ENCODE peak calls at places on chromosome 3, in nine cellular contexts. P, R, U, D, N, O, J, Z and E are unnamed samples. For H3K4me1, the result is how much of the 10 kb centered on the place peaks cover.

GRCh38 chr3:111923095-111923771 is 55.6 kb upstream of the ABHD10 start:
- DNase-seq in D (no peak), O (no peak), U (no peak), J (peak), R (no peak), Z (no peak), N (no peak), P (no peak), E (no peak)

GRCh38 chr3:11600501-11601282 is 43.0 kb downstream of the VGLL4 start:
- DNase-seq in U (peak), N (peak), Z (no peak), P (no peak), D (peak), R (peak), O (peak), J (peak), E (no peak)

GRCh38 chr3:101719604-101720185 is 4.7 kb upstream of the CEP97 start:
- DNase-seq in R (no peak), Z (no peak), U (no peak), O (no peak), D (no peak), J (no peak), P (no peak), N (no peak), E (no peak)

GRCh38 chr3:69823710-69824109 is 84.4 kb downstream of the MITF start:
- DNase-seq in Z (no peak), U (no peak), N (no peak), P (no peak), O (no peak), J (no peak), R (no peak), D (no peak), E (no peak)

GRCh38 chr3:197545111-197545510 is 10.7 kb downstream of the BDH1 start:
- DNase-seq in O (no peak), R (no peak), N (no peak), Z (no peak), P (no peak), U (no peak), J (no peak), D (no peak), E (no peak)

GRCh38 chr3:128575777-128576176 is 74.8 kb downstream of the RPN1 start:
- DNase-seq in R (peak), Z (no peak), D (no peak), U (no peak), N (no peak), O (no peak), P (no peak), J (no peak), E (no peak)

GRCh38 chr3:50297384-50297775 is 1.8 kb downstream of the HYAL3 start:
- DNase-seq in D (no peak), U (peak), O (no peak), Z (no peak), N (no peak), P (no peak), J (no peak), R (peak), E (no peak)

GRCh38 chr3:8743911-8744310 is 10.3 kb downstream of the CAV3 start:
- DNase-seq in R (no peak), N (no peak), D (peak), J (no peak), P (no peak), Z (no peak), O (no peak), U (no peak), E (no peak)

GRCh38 chr3:196235452-196236122 is 19.3 kb downstream of the SLC51A start:
- DNase-seq in R (no peak), N (no peak), Z (no peak), P (peak), U (no peak), O (no peak), D (no peak), J (no peak), E (no peak)

GRCh38 chr3:44439499-44440295 is 37.8 kb downstream of the ZNF445 start:
- DNase-seq in R (peak), N (peak), Z (peak), P (peak), D (peak), U (peak), O (peak), J (no peak), E (peak)

GRCh38 chr3:49476563-49476962 is 6.5 kb downstream of the DAG1 start:
- DNase-seq in R (no peak), D (no peak), O (no peak), N (no peak), J (no peak), Z (no peak), U (no peak), P (no peak), E (no peak)

GRCh38 chr3:29914861-29915524 is 634.1 kb downstream of the RBMS3 start:
- DNase-seq in R (no peak), D (no peak), N (no peak), O (no peak), Z (no peak), P (no peak), U (no peak), J (peak), E (no peak)

GRCh38 chr3:150090006-150090405 is 119.3 kb upstream of the PFN2 start:
- DNase-seq in O (no peak), N (no peak), J (no peak), P (no peak), R (no peak), Z (no peak), U (no peak), D (no peak), E (no peak)

GRCh38 chr3:187136936-187137335 is 2.4 kb downstream of the RPL39L start:
- DNase-seq in O (no peak), P (no peak), R (no peak), U (no peak), J (peak), Z (no peak), N (no peak), D (no peak), E (no peak)

GRCh38 chr3:49842843-49843242 is 13.5 kb downstream of the TRAIP start:
- DNase-seq in R (no peak), U (no peak), P (no peak), N (no peak), Z (no peak), O (no peak), J (no peak), D (no peak), E (peak)

GRCh38 chr3:187291001-187291511 is 481 bp downstream of the MASP1 start:
- DNase-seq in R (no peak), J (no peak), N (peak), Z (no peak), O (no peak), D (no peak), P (no peak), U (no peak), E (no peak)

GRCh38 chr3:45986303-45986982 is 9.2 kb downstream of the FYCO1 start:
- DNase-seq in R (peak), J (no peak), Z (no peak), U (peak), D (peak), O (peak), N (no peak), P (no peak), E (no peak)

GRCh38 chr3:64056616-64057165 is 33.4 kb upstream of the PSMD6 start:
- DNase-seq in O (no peak), P (no peak), N (no peak), R (no peak), D (no peak), U (no peak), Z (no peak), J (no peak), E (no peak)

GRCh38 chr3:32420138-32420981 is 28.7 kb downstream of the CMTM7 start:
- DNase-seq in Z (no peak), J (peak), U (peak), N (no peak), D (peak), R (no peak), P (no peak), O (no peak), E (no peak)

GRCh38 chr3:58668247-58668646 is 1.7 kb upstream of the FAM3D start:
- DNase-seq in O (no peak), R (no peak), N (no peak), J (no peak), Z (no peak), P (no peak), D (no peak), U (no peak), E (no peak)

GRCh38 chr3:14534379-14535191 is 5.6 kb downstream of the GRIP2 start:
- DNase-seq in D (no peak), P (no peak), Z (no peak), R (no peak), U (no peak), J (no peak), O (no peak), N (no peak), E (no peak)

GRCh38 chr3:118882353-118882947 is 152.2 kb downstream of the IGSF11 start:
- DNase-seq in Z (peak), U (peak), O (peak), N (peak), R (peak), D (peak), J (peak), P (peak), E (peak)

GRCh38 chr3:97896547-97896946 is 74.7 kb downstream of the CRYBG3 start:
- DNase-seq in P (no peak), N (no peak), R (no peak), O (no peak), D (no peak), Z (no peak), U (no peak), J (no peak), E (no peak)

GRCh38 chr3:13461169-13462124 is 18.7 kb upstream of the HDAC11 start:
- DNase-seq in D (no peak), O (peak), N (no peak), P (no peak), Z (peak), R (peak), J (peak), U (peak), E (peak)

GRCh38 chr3:48157950-48158376 is 30.3 kb downstream of the CDC25A start:
- DNase-seq in P (peak), J (peak), U (peak), O (peak), R (peak), N (peak), Z (peak), D (peak), E (peak)

GRCh38 chr3:107217161-107217560 is 160.1 kb upstream of the CCDC54 start:
- DNase-seq in R (no peak), P (no peak), D (no peak), J (peak), U (no peak), N (no peak), O (no peak), Z (no peak), E (peak)

GRCh38 chr3:30075514-30075913 is 530.9 kb upstream of the TGFBR2 start:
- DNase-seq in N (no peak), D (no peak), J (no peak), O (no peak), P (no peak), Z (no peak), U (no peak), R (no peak), E (no peak)

GRCh38 chr3:112005091-112005672 is 6.5 kb downstream of the TAGLN3 start:
- DNase-seq in J (no peak), P (no peak), Z (no peak), R (no peak), O (no peak), U (no peak), D (no peak), N (no peak), E (no peak)

GRCh38 chr3:59908700-59909099 is 858.9 kb upstream of the CFAP20DC start:
- DNase-seq in U (no peak), Z (no peak), O (no peak), D (no peak), J (no peak), N (no peak), R (no peak), P (no peak), E (no peak)

GRCh38 chr3:48612270-48612669 is 2.8 kb upstream of the UQCRC1 start:
- DNase-seq in D (no peak), N (no peak), R (no peak), U (no peak), J (no peak), O (no peak), Z (no peak), P (no peak), E (no peak)

GRCh38 chr3:188214442-188214841 is 60.5 kb downstream of the LPP start:
- DNase-seq in Z (no peak), P (no peak), N (no peak), J (no peak), D (no peak), U (peak), O (no peak), R (no peak), E (no peak)

GRCh38 chr3:183514048-183514447 is 41.5 kb downstream of the KLHL6 start:
- DNase-seq in R (no peak), N (no peak), P (no peak), J (no peak), U (no peak), O (no peak), Z (no peak), D (no peak), E (no peak)
- H3K4me1 ChIP-seq in R (under half), N (under half), P (under half), J (under half), U (under half), O (under half), Z (half or more), D (under half), E (under half)

DNA sequence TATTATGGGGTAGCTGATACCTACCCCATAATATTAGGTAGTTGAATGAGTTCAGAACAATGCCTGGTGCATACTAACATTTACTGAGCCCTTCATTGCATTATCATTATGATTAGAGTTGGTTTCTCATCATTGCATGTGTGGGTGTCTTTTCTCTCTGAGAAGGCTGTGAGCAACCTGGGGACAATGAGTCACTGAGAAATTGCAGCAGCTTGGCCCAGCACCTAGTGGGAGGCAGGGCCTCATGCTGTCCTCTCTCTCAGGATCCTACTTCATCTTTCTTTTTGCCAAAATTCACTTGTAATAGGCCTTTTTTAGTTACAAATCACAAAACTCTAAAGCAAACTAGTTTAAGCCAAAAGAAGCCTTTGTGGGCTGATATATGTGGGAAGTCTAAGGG is 8.4 kb upstream of the CAMK1 start:
- DNase-seq in D (no peak), Z (no peak), N (peak), R (no peak), P (no peak), J (no peak), O (no peak), U (no peak), E (no peak)
- H3K4me1 ChIP-seq in D (under half), Z (under half), N (under half), R (under half), P (under half), J (under half), O (under half), U (under half), E (under half)

DNA sequence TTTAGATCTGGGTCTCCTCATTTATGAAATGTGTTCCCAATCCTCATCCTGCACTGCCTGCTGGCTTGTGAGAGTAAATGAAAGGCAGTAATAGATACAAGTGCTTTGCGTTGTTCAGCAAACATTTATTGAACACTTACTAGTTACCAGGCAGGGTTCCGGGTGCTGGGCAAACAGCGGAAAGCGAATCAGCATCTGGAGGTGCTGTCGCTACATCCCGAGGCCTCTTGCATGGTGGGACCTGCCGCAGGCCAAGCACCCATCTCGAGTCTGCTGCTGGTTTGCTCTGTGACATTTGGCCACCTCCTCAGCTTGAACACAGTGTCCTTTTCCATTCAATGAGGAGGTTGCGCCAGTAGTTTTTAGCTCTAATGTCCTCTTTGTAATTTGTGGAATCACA is 24.8 kb downstream of the TRAK1 start:
- DNase-seq in J (no peak), O (no peak), N (no peak), R (no peak), Z (no peak), P (no peak), D (no peak), U (peak), E (no peak)
- H3K4me1 ChIP-seq in J (under half), O (under half), N (under half), R (half or more), Z (under half), P (half or more), D (under half), U (under half), E (under half)

GRCh38 chr3:15803913-15804312 is 6.1 kb upstream of the ANKRD28 start:
- DNase-seq in O (no peak), N (no peak), D (no peak), Z (no peak), R (no peak), U (no peak), P (no peak), J (no peak), E (no peak)
- H3K4me1 ChIP-seq in O (under half), N (under half), D (under half), Z (under half), R (under half), U (under half), P (under half), J (under half), E (under half)

GRCh38 chr3:25474000-25474399 is 45.9 kb downstream of the RARB start:
- DNase-seq in Z (no peak), D (no peak), N (no peak), J (no peak), U (no peak), R (no peak), P (no peak), O (no peak), E (no peak)

GRCh38 chr3:25472747-25473146 is 44.7 kb downstream of the RARB start:
- DNase-seq in N (no peak), D (no peak), P (no peak), O (no peak), R (no peak), Z (no peak), U (no peak), J (no peak), E (no peak)

GRCh38 chr3:25473246-25473645 is 45.2 kb downstream of the RARB start:
- DNase-seq in N (no peak), Z (no peak), O (no peak), J (no peak), R (no peak), P (no peak), U (no peak), D (peak), E (no peak)

GRCh38 chr3:25471081-25471768 is 43.2 kb downstream of the RARB start:
- DNase-seq in P (no peak), D (no peak), R (peak), N (no peak), U (no peak), O (no peak), J (no peak), Z (no peak), E (no peak)

DNA sequence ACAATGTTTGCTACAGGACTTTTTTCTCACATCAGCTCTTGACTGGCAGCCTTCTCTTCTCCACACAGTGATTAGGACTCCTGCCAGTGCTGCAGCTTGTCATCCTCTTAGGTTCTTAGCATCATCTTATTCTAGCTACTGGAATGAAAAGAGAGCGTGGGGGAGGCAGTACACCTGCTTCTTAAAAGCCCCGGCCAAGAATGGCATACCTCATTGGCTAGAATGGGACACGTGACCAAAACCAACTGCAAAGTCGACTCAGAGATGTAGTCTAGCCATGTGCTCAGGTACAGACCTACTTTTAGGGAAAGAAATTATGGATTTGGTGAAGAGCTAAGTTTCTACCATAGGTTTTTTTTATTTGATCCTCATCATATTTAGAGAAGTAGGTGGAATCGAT is 44.1 kb downstream of the RARB start:
- DNase-seq in Z (no peak), N (no peak), D (no peak), P (no peak), J (no peak), U (no peak), R (no peak), O (no peak), E (no peak)
- H3K4me1 ChIP-seq in Z (under half), N (under half), D (under half), P (half or more), J (under half), U (under half), R (half or more), O (under half), E (under half)